ENCODE peak calls at places on chromosomes 7 and 10, in five cellular contexts. One of them, this sample, is unnamed.

GRCh38 chr7:27214587-27214950 is 14.7 kb upstream of the HOXA13 start:
- DNase-seq in astrocyte of the spinal cord: no peak
- DNase-seq in heart left ventricle: no peak
- DNase-seq in fibroblast of lung: no peak
- DNase-seq in mammary epithelial cell: no peak
- DNase-seq in this sample: no peak

GRCh38 chr10:88874271-88874670 is 5.8 kb upstream of the STAMBPL1 start:
- DNase-seq in fibroblast of lung: peak; percentile 25
- DNase-seq in astrocyte of the spinal cord: no peak
- DNase-seq in mammary epithelial cell: no peak
- DNase-seq in heart left ventricle: no peak
- DNase-seq in this sample: no peak

GRCh38 chr7:106313966-106314365 is 29.2 kb upstream of the NAMPT start:
- DNase-seq in fibroblast of lung: no peak
- DNase-seq in astrocyte of the spinal cord: no peak
- DNase-seq in heart left ventricle: no peak
- DNase-seq in mammary epithelial cell: no peak
- DNase-seq in this sample: no peak

GRCh38 chr7:143003393-143004051 is 23.4 kb downstream of the OR9A2 start:
- DNase-seq in heart left ventricle: no peak
- DNase-seq in mammary epithelial cell: peak; percentile 27
- DNase-seq in fibroblast of lung: peak; percentile 63
- DNase-seq in astrocyte of the spinal cord: peak; percentile 61
- DNase-seq in this sample: no peak

GRCh38 chr7:100419660-100420226 is 8.8 kb downstream of the ZCWPW1 start:
- DNase-seq in fibroblast of lung: no peak
- DNase-seq in heart left ventricle: no peak
- DNase-seq in astrocyte of the spinal cord: no peak
- DNase-seq in mammary epithelial cell: no peak
- DNase-seq in this sample: no peak

GRCh38 chr10:127894146-127894545 is 1.4 kb upstream of the CLRN3 start:
- DNase-seq in mammary epithelial cell: no peak
- DNase-seq in fibroblast of lung: no peak
- DNase-seq in astrocyte of the spinal cord: no peak
- DNase-seq in heart left ventricle: no peak
- DNase-seq in this sample: peak; percentile 25

GRCh38 chr7:128021361-128021760 is 9.9 kb downstream of the LRRC4 start:
- DNase-seq in astrocyte of the spinal cord: no peak
- DNase-seq in fibroblast of lung: no peak
- DNase-seq in mammary epithelial cell: peak; percentile 99
- DNase-seq in heart left ventricle: no peak
- DNase-seq in this sample: no peak

GRCh38 chr7:28106316-28106957 is 74.2 kb downstream of the JAZF1 start:
- DNase-seq in mammary epithelial cell: no peak
- DNase-seq in heart left ventricle: peak; percentile 36
- DNase-seq in fibroblast of lung: peak; percentile 63
- DNase-seq in astrocyte of the spinal cord: peak; percentile 35
- DNase-seq in this sample: peak; percentile 36

GRCh38 chr10:8380833-8381491 is 326.5 kb downstream of the GATA3 start:
- DNase-seq in heart left ventricle: no peak
- DNase-seq in fibroblast of lung: no peak
- DNase-seq in mammary epithelial cell: no peak
- DNase-seq in astrocyte of the spinal cord: no peak
- DNase-seq in this sample: no peak

GRCh38 chr10:102313221-102313896 is 68.0 kb downstream of the GBF1 start:
- DNase-seq in heart left ventricle: no peak
- DNase-seq in astrocyte of the spinal cord: no peak
- DNase-seq in fibroblast of lung: no peak
- DNase-seq in mammary epithelial cell: no peak
- DNase-seq in this sample: no peak

GRCh38 chr10:132637477-132638129 is 100.0 kb downstream of the INPP5A start:
- DNase-seq in mammary epithelial cell: peak; percentile 26
- DNase-seq in heart left ventricle: peak; percentile 13
- DNase-seq in fibroblast of lung: peak; percentile 78
- DNase-seq in astrocyte of the spinal cord: peak; percentile 68
- DNase-seq in this sample: peak; percentile 47

GRCh38 chr10:116973946-116974345 is 31.0 kb downstream of the SHTN1 start:
- DNase-seq in fibroblast of lung: no peak
- DNase-seq in astrocyte of the spinal cord: no peak
- DNase-seq in heart left ventricle: no peak
- DNase-seq in mammary epithelial cell: no peak
- DNase-seq in this sample: no peak

GRCh38 chr7:151244156-151244870 is 4.2 kb downstream of the SMARCD3 start:
- DNase-seq in heart left ventricle: peak; percentile 35
- DNase-seq in mammary epithelial cell: peak; percentile 19
- DNase-seq in fibroblast of lung: peak; percentile 60
- DNase-seq in astrocyte of the spinal cord: peak; percentile 35
- DNase-seq in this sample: peak; percentile 52

GRCh38 chr7:69934475-69934903 is 336.2 kb downstream of the AUTS2 start:
- DNase-seq in astrocyte of the spinal cord: no peak
- DNase-seq in heart left ventricle: peak; percentile 28
- DNase-seq in mammary epithelial cell: no peak
- DNase-seq in fibroblast of lung: no peak
- DNase-seq in this sample: no peak

GRCh38 chr7:39272676-39273075 is 293.5 kb upstream of the YAE1 start:
- DNase-seq in mammary epithelial cell: no peak
- DNase-seq in astrocyte of the spinal cord: no peak
- DNase-seq in fibroblast of lung: no peak
- DNase-seq in heart left ventricle: no peak
- DNase-seq in this sample: no peak
- TF ChIP-seq CTCF in mammary epithelial cell: no peak
- TF ChIP-seq CTCF in astrocyte of the spinal cord: no peak
- TF ChIP-seq CTCF in fibroblast of lung: no peak
- TF ChIP-seq CTCF in heart left ventricle: no peak
- TF ChIP-seq CTCF in this sample: no peak

DNA sequence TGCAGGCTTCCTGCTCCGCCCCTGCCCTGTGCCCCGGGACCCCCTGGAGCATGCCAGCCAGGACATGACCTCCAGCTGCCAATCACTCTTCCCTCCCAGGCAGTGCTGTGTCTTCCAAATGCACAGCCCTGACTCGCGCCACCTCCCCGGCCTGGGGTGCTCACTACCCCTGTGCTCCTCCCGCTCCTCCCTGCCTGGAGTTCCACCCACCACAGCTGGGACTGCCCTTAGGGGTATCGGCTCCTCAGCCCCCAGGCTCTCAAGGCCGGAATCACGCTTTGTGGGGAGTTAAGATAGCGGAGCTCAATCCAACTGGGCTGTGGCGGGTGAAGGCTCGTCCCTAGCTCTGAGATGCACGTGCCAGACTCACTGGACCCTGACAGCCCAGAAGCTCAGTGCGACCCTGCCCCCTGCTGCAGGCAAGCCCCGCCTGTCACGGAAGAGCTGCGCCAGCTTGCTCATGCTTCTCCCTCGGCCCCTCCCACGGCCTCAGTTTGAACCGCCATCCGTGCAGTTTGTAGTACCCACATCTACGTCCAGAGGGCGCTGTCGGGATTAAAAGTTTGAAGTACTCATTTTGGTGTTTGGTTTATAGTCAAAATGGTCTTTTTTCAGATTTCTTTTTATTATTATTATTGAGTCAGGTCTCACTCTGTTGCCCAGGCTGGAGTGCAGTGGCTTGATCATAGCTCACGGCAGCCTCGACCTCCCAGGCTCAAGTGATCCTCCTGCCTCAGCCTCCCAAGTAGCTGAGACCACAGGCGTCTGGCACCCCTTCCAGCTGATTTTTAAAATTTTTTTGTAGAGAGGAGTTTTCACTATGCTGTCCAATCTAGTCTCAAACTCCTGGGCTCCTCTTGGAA is 142.5 kb upstream of the TCERG1L start:
- DNase-seq in mammary epithelial cell: no peak
- DNase-seq in fibroblast of lung: peak; percentile 2
- DNase-seq in heart left ventricle: peak; percentile 57
- DNase-seq in astrocyte of the spinal cord: no peak
- DNase-seq in this sample: peak; percentile 16
- H3K4me3 ChIP-seq in mammary epithelial cell: no peak overlapping the region
- H3K4me3 ChIP-seq in fibroblast of lung: no peak overlapping the region
- H3K4me3 ChIP-seq in heart left ventricle: peak overlapping the region; percentile 34
- H3K4me3 ChIP-seq in astrocyte of the spinal cord: no peak overlapping the region
- H3K4me3 ChIP-seq in this sample: no peak overlapping the region

GRCh38 chr7:2517004-2517403 is 2.6 kb upstream of the LFNG start:
- DNase-seq in heart left ventricle: no peak
- DNase-seq in mammary epithelial cell: peak; percentile 76
- DNase-seq in fibroblast of lung: peak; percentile 64
- DNase-seq in astrocyte of the spinal cord: peak; percentile 95
- DNase-seq in this sample: peak; percentile 88
- TF ChIP-seq CTCF in heart left ventricle: no peak
- TF ChIP-seq CTCF in mammary epithelial cell: no peak
- TF ChIP-seq CTCF in fibroblast of lung: no peak
- TF ChIP-seq CTCF in astrocyte of the spinal cord: peak; percentile 19
- TF ChIP-seq CTCF in this sample: peak; percentile 53

DNA sequence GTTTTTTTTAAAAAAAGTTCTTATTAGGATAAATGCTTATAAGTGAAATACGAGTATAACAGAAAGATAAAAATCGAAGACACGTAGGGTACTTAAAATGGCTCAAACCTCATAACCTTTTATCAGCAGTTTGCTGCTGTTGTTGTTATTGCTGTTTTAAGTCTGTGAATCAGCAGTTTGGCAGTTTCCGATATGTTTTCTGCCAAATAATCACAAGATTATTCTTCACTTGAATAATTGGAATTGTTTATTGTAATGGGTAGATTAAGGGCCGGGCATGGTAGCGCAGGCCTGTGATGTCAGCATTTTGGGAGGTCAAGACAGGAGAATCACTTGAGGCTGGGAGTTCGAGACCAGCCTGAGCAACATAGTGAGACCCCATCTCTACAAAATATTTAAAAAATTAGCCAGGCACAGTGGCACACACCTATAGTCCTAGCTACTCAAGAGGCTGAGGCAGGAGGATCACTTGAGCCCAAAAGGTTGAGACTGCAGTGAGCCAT is 177.6 kb downstream of the VTI1A start:
- DNase-seq in fibroblast of lung: no peak
- DNase-seq in mammary epithelial cell: no peak
- DNase-seq in astrocyte of the spinal cord: no peak
- DNase-seq in heart left ventricle: no peak
- DNase-seq in this sample: no peak
- H3K4me3 ChIP-seq in fibroblast of lung: no peak overlapping the region
- H3K4me3 ChIP-seq in mammary epithelial cell: no peak overlapping the region
- H3K4me3 ChIP-seq in astrocyte of the spinal cord: no peak overlapping the region
- H3K4me3 ChIP-seq in heart left ventricle: no peak overlapping the region
- H3K4me3 ChIP-seq in this sample: no peak overlapping the region

DNA sequence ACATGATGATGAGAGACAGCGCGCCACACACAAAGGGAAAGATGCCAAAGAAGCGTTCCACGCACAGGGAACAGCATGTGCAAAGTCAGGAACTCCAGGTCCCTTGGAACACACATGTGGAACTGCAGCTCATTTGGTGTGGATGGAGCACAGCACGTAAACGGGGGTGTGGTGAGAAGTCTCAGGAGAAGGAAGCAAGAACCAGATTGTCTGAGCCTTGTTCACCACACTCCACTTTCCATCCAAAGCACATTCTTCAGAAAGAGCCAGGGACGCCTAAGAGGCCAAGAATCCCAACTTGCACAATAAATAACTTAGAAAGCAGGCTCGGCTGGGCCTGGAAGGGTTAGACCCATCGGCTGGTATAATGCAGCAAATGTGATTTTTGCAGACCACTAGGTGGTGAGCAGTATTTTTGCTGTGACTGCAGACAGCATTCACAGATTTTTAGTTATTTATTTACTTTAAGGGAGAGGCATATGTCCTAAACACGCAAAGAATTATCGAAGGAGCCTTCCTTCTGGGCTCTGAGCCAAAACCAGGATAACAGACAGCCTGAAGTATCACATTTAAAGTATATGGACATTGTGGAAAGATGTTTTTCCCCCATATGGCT is 27.9 kb upstream of the ASCC1 start:
- DNase-seq in astrocyte of the spinal cord: peak; percentile 86
- DNase-seq in fibroblast of lung: peak; percentile 99
- DNase-seq in mammary epithelial cell: peak; percentile 36
- DNase-seq in heart left ventricle: peak; percentile 58
- DNase-seq in this sample: peak; percentile 89
- TF ChIP-seq CTCF in astrocyte of the spinal cord: peak; percentile 33
- TF ChIP-seq CTCF in fibroblast of lung: peak; percentile 61
- TF ChIP-seq CTCF in mammary epithelial cell: peak; percentile 31
- TF ChIP-seq CTCF in heart left ventricle: no peak
- TF ChIP-seq CTCF in this sample: peak; percentile 65

GRCh38 chr10:130141460-130141859 is 5.3 kb downstream of the GLRX3 start:
- DNase-seq in fibroblast of lung: peak; percentile 21
- DNase-seq in heart left ventricle: no peak
- DNase-seq in mammary epithelial cell: no peak
- DNase-seq in astrocyte of the spinal cord: no peak
- DNase-seq in this sample: peak; percentile 43

GRCh38 chr10:130141878-130142277 is 5.7 kb downstream of the GLRX3 start:
- DNase-seq in heart left ventricle: no peak
- DNase-seq in astrocyte of the spinal cord: no peak
- DNase-seq in mammary epithelial cell: no peak
- DNase-seq in fibroblast of lung: no peak
- DNase-seq in this sample: no peak

GRCh38 chr10:130138479-130138866 is 2.3 kb downstream of the GLRX3 start:
- DNase-seq in mammary epithelial cell: peak; percentile 96
- DNase-seq in heart left ventricle: no peak
- DNase-seq in astrocyte of the spinal cord: peak; percentile 38
- DNase-seq in fibroblast of lung: peak; percentile 38
- DNase-seq in this sample: peak; percentile 61

GRCh38 chr10:130140425-130140824 is 4.2 kb downstream of the GLRX3 start:
- DNase-seq in heart left ventricle: no peak
- DNase-seq in astrocyte of the spinal cord: no peak
- DNase-seq in fibroblast of lung: no peak
- DNase-seq in mammary epithelial cell: no peak
- DNase-seq in this sample: no peak

DNA sequence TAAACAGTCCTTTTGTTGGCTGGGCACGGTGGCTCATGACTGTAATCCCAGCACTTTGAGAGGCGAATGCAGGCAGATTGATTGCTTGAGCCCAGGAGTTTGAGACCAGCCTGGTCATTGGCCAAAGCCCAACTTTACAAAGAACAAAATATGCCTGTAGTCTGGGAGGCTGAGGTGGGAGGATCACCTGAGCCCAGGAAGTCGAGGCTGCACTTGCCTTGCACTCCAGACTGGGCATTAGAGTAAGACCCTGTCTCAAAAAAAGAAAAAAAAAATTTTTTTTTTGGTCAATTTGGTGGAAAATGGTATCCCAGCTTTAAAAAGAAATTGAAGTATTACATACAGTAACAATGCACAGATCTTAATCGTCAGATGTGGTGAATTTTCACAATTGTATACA is 4.8 kb downstream of the GLRX3 start:
- DNase-seq in astrocyte of the spinal cord: no peak
- DNase-seq in fibroblast of lung: no peak
- DNase-seq in mammary epithelial cell: no peak
- DNase-seq in heart left ventricle: no peak
- DNase-seq in this sample: no peak
- H3K4me3 ChIP-seq in astrocyte of the spinal cord: no peak overlapping the region
- H3K4me3 ChIP-seq in fibroblast of lung: no peak overlapping the region
- H3K4me3 ChIP-seq in mammary epithelial cell: no peak overlapping the region
- H3K4me3 ChIP-seq in heart left ventricle: no peak overlapping the region
- H3K4me3 ChIP-seq in this sample: no peak overlapping the region